ENCODE peak calls at places on chromosome 15, in nine cellular contexts. One of them, this sample, is unnamed. For H3K4me1, the result is how much of the 10 kb centered on the place peaks cover.

GRCh38 chr15:84654689-84655453 is 788 bp upstream of the WDR73 start:
- DNase-seq in hepatocyte: peak
- DNase-seq in astrocyte: peak
- DNase-seq in SJCRH30: peak
- DNase-seq in PC-3: peak
- DNase-seq in ovary: peak
- DNase-seq in K562: peak
- DNase-seq in left ventricle myocardium inferior: peak
- DNase-seq in thoracic aorta: peak
- DNase-seq in this sample: peak

GRCh38 chr15:57375827-57376694 is at the start of gene CGNL1:
- DNase-seq in thoracic aorta: no peak
- DNase-seq in left ventricle myocardium inferior: peak
- DNase-seq in astrocyte: no peak
- DNase-seq in K562: peak
- DNase-seq in SJCRH30: peak
- DNase-seq in hepatocyte: peak
- DNase-seq in PC-3: peak
- DNase-seq in ovary: peak
- DNase-seq in this sample: peak

GRCh38 chr15:67242665-67243064 is 11.8 kb downstream of the AAGAB start:
- DNase-seq in PC-3: no peak
- DNase-seq in astrocyte: no peak
- DNase-seq in K562: no peak
- DNase-seq in left ventricle myocardium inferior: no peak
- DNase-seq in SJCRH30: no peak
- DNase-seq in hepatocyte: peak
- DNase-seq in thoracic aorta: no peak
- DNase-seq in ovary: no peak
- DNase-seq in this sample: no peak

GRCh38 chr15:85793641-85794597 is 806 bp downstream of the KLHL25 start:
- DNase-seq in astrocyte: no peak
- DNase-seq in thoracic aorta: no peak
- DNase-seq in ovary: peak
- DNase-seq in PC-3: peak
- DNase-seq in hepatocyte: peak
- DNase-seq in K562: peak
- DNase-seq in left ventricle myocardium inferior: no peak
- DNase-seq in SJCRH30: peak
- DNase-seq in this sample: no peak

GRCh38 chr15:97815841-97816240 is 144.7 kb upstream of the ARRDC4 start:
- DNase-seq in ovary: no peak
- DNase-seq in SJCRH30: no peak
- DNase-seq in astrocyte: no peak
- DNase-seq in left ventricle myocardium inferior: no peak
- DNase-seq in PC-3: no peak
- DNase-seq in hepatocyte: no peak
- DNase-seq in K562: no peak
- DNase-seq in thoracic aorta: no peak
- DNase-seq in this sample: no peak

GRCh38 chr15:77421370-77421700 is 647 bp downstream of the HMG20A start:
- DNase-seq in thoracic aorta: no peak
- DNase-seq in K562: no peak
- DNase-seq in SJCRH30: peak
- DNase-seq in ovary: no peak
- DNase-seq in left ventricle myocardium inferior: no peak
- DNase-seq in PC-3: peak
- DNase-seq in hepatocyte: peak
- DNase-seq in astrocyte: no peak
- DNase-seq in this sample: no peak

GRCh38 chr15:51094606-51095569 is at the start of gene TNFAIP8L3:
- DNase-seq in PC-3: no peak
- DNase-seq in astrocyte: no peak
- DNase-seq in K562: no peak
- DNase-seq in hepatocyte: peak
- DNase-seq in ovary: peak
- DNase-seq in SJCRH30: no peak
- DNase-seq in left ventricle myocardium inferior: peak
- DNase-seq in thoracic aorta: no peak
- DNase-seq in this sample: no peak

GRCh38 chr15:51750942-51751686 is at the start of gene TMOD2:
- DNase-seq in SJCRH30: peak
- DNase-seq in PC-3: peak
- DNase-seq in thoracic aorta: no peak
- DNase-seq in K562: peak
- DNase-seq in hepatocyte: peak
- DNase-seq in ovary: peak
- DNase-seq in astrocyte: no peak
- DNase-seq in left ventricle myocardium inferior: peak
- DNase-seq in this sample: no peak

GRCh38 chr15:90839187-90840071 is 29.0 kb upstream of the FURIN start:
- DNase-seq in hepatocyte: peak
- DNase-seq in SJCRH30: no peak
- DNase-seq in K562: no peak
- DNase-seq in left ventricle myocardium inferior: no peak
- DNase-seq in ovary: no peak
- DNase-seq in PC-3: no peak
- DNase-seq in thoracic aorta: no peak
- DNase-seq in astrocyte: peak
- DNase-seq in this sample: no peak

GRCh38 chr15:77017091-77017660 is 22.2 kb downstream of the PSTPIP1 start:
- DNase-seq in astrocyte: no peak
- DNase-seq in thoracic aorta: no peak
- DNase-seq in hepatocyte: no peak
- DNase-seq in PC-3: no peak
- DNase-seq in SJCRH30: no peak
- DNase-seq in left ventricle myocardium inferior: no peak
- DNase-seq in ovary: no peak
- DNase-seq in K562: no peak
- DNase-seq in this sample: no peak

GRCh38 chr15:31147943-31148621 is 46.6 kb upstream of the TRPM1 start:
- DNase-seq in ovary: no peak
- DNase-seq in thoracic aorta: no peak
- DNase-seq in astrocyte: no peak
- DNase-seq in K562: no peak
- DNase-seq in PC-3: no peak
- DNase-seq in hepatocyte: no peak
- DNase-seq in left ventricle myocardium inferior: no peak
- DNase-seq in SJCRH30: no peak
- DNase-seq in this sample: no peak

GRCh38 chr15:29183071-29183831 is 86.4 kb downstream of the NSMCE3 start:
- DNase-seq in left ventricle myocardium inferior: no peak
- DNase-seq in ovary: no peak
- DNase-seq in SJCRH30: no peak
- DNase-seq in thoracic aorta: no peak
- DNase-seq in PC-3: peak
- DNase-seq in hepatocyte: no peak
- DNase-seq in K562: no peak
- DNase-seq in astrocyte: no peak
- DNase-seq in this sample: no peak

GRCh38 chr15:60633426-60633968 is 154.6 kb upstream of the ICE2 start:
- DNase-seq in astrocyte: no peak
- DNase-seq in K562: no peak
- DNase-seq in thoracic aorta: no peak
- DNase-seq in left ventricle myocardium inferior: no peak
- DNase-seq in hepatocyte: no peak
- DNase-seq in PC-3: no peak
- DNase-seq in SJCRH30: no peak
- DNase-seq in ovary: no peak
- DNase-seq in this sample: no peak

GRCh38 chr15:70158996-70159355 is 61.3 kb upstream of the TLE3 start:
- DNase-seq in SJCRH30: no peak
- DNase-seq in ovary: no peak
- DNase-seq in left ventricle myocardium inferior: no peak
- DNase-seq in K562: no peak
- DNase-seq in PC-3: no peak
- DNase-seq in hepatocyte: no peak
- DNase-seq in thoracic aorta: no peak
- DNase-seq in astrocyte: no peak
- DNase-seq in this sample: no peak
- H3K4me1 ChIP-seq in SJCRH30: under half
- H3K4me1 ChIP-seq in ovary: under half
- H3K4me1 ChIP-seq in left ventricle myocardium inferior: half or more
- H3K4me1 ChIP-seq in K562: under half
- H3K4me1 ChIP-seq in PC-3: under half
- H3K4me1 ChIP-seq in hepatocyte: under half
- H3K4me1 ChIP-seq in thoracic aorta: under half
- H3K4me1 ChIP-seq in astrocyte: under half
- H3K4me1 ChIP-seq in this sample: under half

GRCh38 chr15:42785569-42785968 is 48.6 kb upstream of the CDAN1 start:
- DNase-seq in PC-3: no peak
- DNase-seq in astrocyte: no peak
- DNase-seq in ovary: no peak
- DNase-seq in SJCRH30: no peak
- DNase-seq in hepatocyte: no peak
- DNase-seq in left ventricle myocardium inferior: no peak
- DNase-seq in K562: no peak
- DNase-seq in thoracic aorta: no peak
- DNase-seq in this sample: no peak
- H3K27ac ChIP-seq in PC-3: no peak
- H3K27ac ChIP-seq in astrocyte: no peak
- H3K27ac ChIP-seq in ovary: no peak
- H3K27ac ChIP-seq in SJCRH30: no peak
- H3K27ac ChIP-seq in hepatocyte: no peak
- H3K27ac ChIP-seq in left ventricle myocardium inferior: no peak
- H3K27ac ChIP-seq in K562: no peak
- H3K27ac ChIP-seq in thoracic aorta: no peak
- H3K27ac ChIP-seq in this sample: no peak

GRCh38 chr15:73600413-73601050 is 32.7 kb downstream of the NPTN start:
- DNase-seq in PC-3: no peak
- DNase-seq in left ventricle myocardium inferior: no peak
- DNase-seq in SJCRH30: no peak
- DNase-seq in K562: no peak
- DNase-seq in ovary: no peak
- DNase-seq in astrocyte: peak
- DNase-seq in hepatocyte: peak
- DNase-seq in thoracic aorta: no peak
- DNase-seq in this sample: no peak
- H3K4me1 ChIP-seq in PC-3: under half
- H3K4me1 ChIP-seq in left ventricle myocardium inferior: half or more
- H3K4me1 ChIP-seq in SJCRH30: under half
- H3K4me1 ChIP-seq in K562: under half
- H3K4me1 ChIP-seq in ovary: under half
- H3K4me1 ChIP-seq in astrocyte: under half
- H3K4me1 ChIP-seq in hepatocyte: half or more
- H3K4me1 ChIP-seq in thoracic aorta: half or more
- H3K4me1 ChIP-seq in this sample: half or more

DNA sequence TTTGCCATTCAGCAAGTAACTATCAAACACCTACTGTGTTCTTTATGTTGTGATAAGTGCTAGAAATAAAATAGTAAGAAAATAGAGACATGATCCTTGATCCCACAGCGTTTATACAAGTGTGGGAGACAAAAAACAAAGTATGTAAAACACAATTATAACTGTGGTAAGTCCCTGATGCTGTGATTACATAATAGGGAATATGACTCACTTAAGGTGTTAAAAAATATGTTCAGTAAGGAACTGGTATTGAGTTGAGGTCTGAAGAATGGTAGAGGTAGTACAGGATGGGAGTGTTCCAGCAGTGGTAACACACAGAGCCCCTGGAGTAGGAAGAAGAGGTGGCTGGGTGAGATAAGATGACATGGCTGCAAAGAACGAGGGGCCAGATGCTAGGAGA is 132.1 kb upstream of the TMC3 start:
- DNase-seq in hepatocyte: no peak
- DNase-seq in K562: no peak
- DNase-seq in SJCRH30: no peak
- DNase-seq in left ventricle myocardium inferior: no peak
- DNase-seq in ovary: no peak
- DNase-seq in thoracic aorta: no peak
- DNase-seq in PC-3: no peak
- DNase-seq in astrocyte: no peak
- DNase-seq in this sample: no peak
- H3K27ac ChIP-seq in hepatocyte: no peak
- H3K27ac ChIP-seq in K562: no peak
- H3K27ac ChIP-seq in SJCRH30: no peak
- H3K27ac ChIP-seq in left ventricle myocardium inferior: no peak
- H3K27ac ChIP-seq in ovary: no peak
- H3K27ac ChIP-seq in thoracic aorta: no peak
- H3K27ac ChIP-seq in PC-3: no peak
- H3K27ac ChIP-seq in astrocyte: no peak
- H3K27ac ChIP-seq in this sample: no peak

DNA sequence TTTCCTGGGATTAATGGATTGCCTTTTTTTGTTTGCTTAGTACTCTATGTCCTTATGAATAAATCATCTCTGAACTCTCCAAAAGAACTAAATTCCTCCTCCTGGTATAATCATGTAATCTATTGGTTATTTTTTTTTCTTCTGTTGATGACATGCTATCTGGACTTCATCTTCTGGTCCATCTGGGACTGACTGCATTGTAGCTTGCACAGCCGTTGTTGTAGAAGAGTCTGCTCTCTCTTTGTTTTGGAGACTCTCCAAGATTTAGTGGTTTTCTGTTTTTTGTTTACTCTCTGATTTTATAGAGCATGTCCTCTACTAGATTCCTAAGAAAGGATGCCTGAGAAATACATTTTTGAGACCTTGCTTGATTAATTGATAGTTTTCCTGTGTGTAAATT is 19.1 kb downstream of the IREB2 start:
- DNase-seq in astrocyte: peak
- DNase-seq in hepatocyte: no peak
- DNase-seq in thoracic aorta: no peak
- DNase-seq in ovary: no peak
- DNase-seq in left ventricle myocardium inferior: no peak
- DNase-seq in PC-3: peak
- DNase-seq in K562: no peak
- DNase-seq in SJCRH30: peak
- DNase-seq in this sample: no peak
- H3K4me1 ChIP-seq in astrocyte: under half
- H3K4me1 ChIP-seq in hepatocyte: under half
- H3K4me1 ChIP-seq in thoracic aorta: under half
- H3K4me1 ChIP-seq in ovary: under half
- H3K4me1 ChIP-seq in left ventricle myocardium inferior: half or more
- H3K4me1 ChIP-seq in PC-3: under half
- H3K4me1 ChIP-seq in K562: under half
- H3K4me1 ChIP-seq in SJCRH30: under half
- H3K4me1 ChIP-seq in this sample: under half

This sample was measured in tibial nerve.